ENCODE peak calls at places on chromosome 16, in eight cellular contexts. T is EL, Z is anterior cingulate cortex, C is fibroblast of the conjunctiva, I is Calu3, L is midbrain, M is NCI-H2081, S is foreskin fibroblast. W is an unnamed sample.

GRCh38 chr16:49460786-49461470 is 87.3 kb downstream of the C16orf78 start:
- DNase-seq in T (no peak), Z (no peak), C (no peak), I (no peak), S (no peak), M (no peak), L (no peak), W (no peak)

GRCh38 chr16:1493746-1494094 is 560 bp downstream of the TELO2 start:
- DNase-seq in C (no peak), Z (no peak), S (no peak), M (no peak), T (peak; percentile 36), I (no peak), L (no peak), W (no peak)

GRCh38 chr16:54846761-54847160 is 83.9 kb upstream of the IRX5 start:
- DNase-seq in L (no peak), M (no peak), Z (no peak), C (no peak), S (no peak), T (no peak), I (peak; percentile 30), W (no peak)

GRCh38 chr16:73956592-73957495 is 339.8 kb upstream of the PSMD7 start:
- DNase-seq in T (peak; percentile 58), I (peak; percentile 73), M (peak; percentile 44), Z (peak; percentile 17), C (peak; percentile 69), L (peak; percentile 69), S (peak; percentile 56), W (peak; percentile 45)

GRCh38 chr16:10541396-10541795 is 39.0 kb downstream of the EMP2 start:
- DNase-seq in M (no peak), T (no peak), S (no peak), C (no peak), Z (no peak), L (no peak), I (no peak), W (no peak)

GRCh38 chr16:50067290-50067853 is 1.6 kb downstream of the HEATR3 start:
- DNase-seq in C (peak; percentile 53), L (no peak), T (peak; percentile 70), S (peak; percentile 57), Z (peak; percentile 19), M (peak; percentile 26), I (peak; percentile 14), W (no peak)

GRCh38 chr16:81524382-81524781 is 79.8 kb downstream of the CMIP start:
- DNase-seq in M (no peak), T (no peak), C (no peak), I (no peak), Z (no peak), S (no peak), L (no peak), W (no peak)

GRCh38 chr16:89815639-89816348 is 653 bp downstream of the FANCA start:
- DNase-seq in L (no peak), T (peak; percentile 20), C (no peak), I (peak; percentile 24), M (no peak), Z (no peak), S (no peak), W (no peak)

GRCh38 chr16:48452991-48453760 is 68.0 kb upstream of the SIAH1 start:
- DNase-seq in M (no peak), L (no peak), Z (no peak), T (no peak), S (no peak), C (no peak), I (no peak), W (no peak)

GRCh38 chr16:89842471-89843408 is 14.5 kb downstream of the SPIRE2 start:
- DNase-seq in S (no peak), L (no peak), C (no peak), I (no peak), M (peak; percentile 5), T (peak; percentile 92), Z (no peak), W (no peak)

GRCh38 chr16:68756250-68757051 is 19.4 kb downstream of the CDH1 start:
- DNase-seq in C (no peak), Z (no peak), M (peak; percentile 38), L (no peak), T (no peak), S (no peak), I (peak; percentile 95), W (no peak)

W was measured in NCI-H446.